ENCODE peak calls at places on chromosomes 13 and 19, in eight cellular contexts. S is activated naive CD8-positive, alpha-beta T cell treated with anti-CD3 and anti-CD28 coated beads, Interleukin-2, amount 50 U/mL, for 24 hours; P is HT-29; D is naive B cell; W is body of pancreas; L is HEK293T; R is NB4; X is NCI-H510A. V is an unnamed sample.

GRCh38 chr19:5957132-5957531 is 20.8 kb downstream of the RANBP3 start:
- DNase-seq in S (no peak), P (no peak), D (no peak), W (no peak), L (no peak), R (no peak), X (no peak), V (no peak)

GRCh38 chr19:2627855-2628254 is 74.6 kb downstream of the GNG7 start:
- DNase-seq in S (no peak), P (no peak), D (no peak), W (no peak), L (no peak), R (no peak), X (no peak), V (no peak)

GRCh38 chr13:51912091-51912490 is 50.3 kb downstream of the CCDC70 start:
- DNase-seq in S (no peak), P (peak; percentile 69), D (no peak), W (peak; percentile 33), L (no peak), R (no peak), X (no peak), V (no peak)

GRCh38 chr13:48600374-48601364 is 53.1 kb upstream of the CYSLTR2 start:
- DNase-seq in S (no peak), P (no peak), D (no peak), W (peak; percentile 39), L (no peak), R (no peak), X (no peak), V (no peak)

GRCh38 chr19:40639638-40639982 is 38.4 kb downstream of the LTBP4 start:
- DNase-seq in S (no peak), P (no peak), D (no peak), W (no peak), L (no peak), R (no peak), X (no peak), V (no peak)

GRCh38 chr13:73228546-73228945 is 169.7 kb downstream of the KLF5 start:
- DNase-seq in S (no peak), P (peak; percentile 74), D (no peak), W (no peak), L (no peak), R (no peak), X (no peak), V (no peak)

GRCh38 chr13:33676700-33677048 is 141.3 kb upstream of the RFC3 start:
- DNase-seq in S (no peak), P (peak; percentile 47), D (no peak), W (peak; percentile 75), L (peak; percentile 41), R (peak; percentile 53), X (peak; percentile 4), V (peak; percentile 36)

GRCh38 chr19:32773126-32773525 is 53.6 kb downstream of the TDRD12 start:
- DNase-seq in S (no peak), P (no peak), D (no peak), W (no peak), L (no peak), R (no peak), X (no peak), V (no peak)

GRCh38 chr13:45925151-45925550 is 73.6 kb upstream of the SIAH3 start:
- DNase-seq in S (no peak), P (peak; percentile 8), D (no peak), W (no peak), L (no peak), R (peak; percentile 29), X (no peak), V (no peak)

GRCh38 chr13:112213467-112214245 is 146.7 kb downstream of the SOX1 start:
- DNase-seq in S (no peak), P (peak; percentile 26), D (no peak), W (peak; percentile 78), L (peak; percentile 7), R (no peak), X (peak; percentile 89), V (no peak)

GRCh38 chr19:1026189-1027019 is at the start of gene CNN2:
- DNase-seq in S (peak; percentile 77), P (peak; percentile 80), D (peak; percentile 71), W (peak; percentile 86), L (peak; percentile 75), R (peak; percentile 73), X (no peak), V (peak; percentile 73)

GRCh38 chr19:9945319-9945966 is 9.1 kb upstream of the OLFM2 start:
- DNase-seq in S (no peak), P (peak; percentile 3), D (no peak), W (peak; percentile 57), L (peak; percentile 36), R (peak; percentile 71), X (no peak), V (peak; percentile 99)